ENCODE peak calls at places on chromosomes 1 and 21, in five cellular contexts. L, H, E, Z and O are unnamed samples. For H3K4me1, the result is how much of the 10 kb centered on the place peaks cover.

GRCh38 chr1:11944358-11944981 is 10.0 kb downstream of the PLOD1 start:
- DNase-seq in E (no peak), Z (no peak), L (no peak), H (peak), O (no peak)

GRCh38 chr1:154342836-154343472 is 17.6 kb downstream of the ATP8B2 start:
- DNase-seq in Z (no peak), E (no peak), L (no peak), H (no peak), O (no peak)

GRCh38 chr1:20600156-20600555 is 11.3 kb downstream of the CDA start:
- DNase-seq in E (no peak), Z (no peak), H (no peak), L (no peak), O (no peak)

GRCh38 chr1:10765304-10765703 is 31.1 kb downstream of the CASZ1 start:
- DNase-seq in Z (no peak), L (no peak), H (no peak), E (no peak), O (no peak)

GRCh38 chr21:16377120-16377658 is 647.4 kb downstream of the USP25 start:
- DNase-seq in L (no peak), Z (peak), H (no peak), E (no peak), O (no peak)

GRCh38 chr1:52281518-52281917 is 84.5 kb downstream of the CC2D1B start:
- DNase-seq in Z (peak), H (no peak), L (peak), E (peak), O (peak)

GRCh38 chr1:195664628-195665027 is 943.6 kb downstream of the KCNT2 start:
- DNase-seq in H (no peak), Z (peak), E (peak), L (peak), O (peak)

GRCh38 chr1:201346337-201346939 is 31.0 kb downstream of the TNNT2 start:
- DNase-seq in Z (peak), E (peak), H (peak), L (peak), O (peak)

GRCh38 chr1:169548312-169548711 is 38.0 kb downstream of the F5 start:
- DNase-seq in Z (no peak), H (no peak), L (no peak), E (no peak), O (no peak)

GRCh38 chr21:46172863-46173528 is 11.3 kb downstream of the SPATC1L start:
- DNase-seq in Z (no peak), L (no peak), H (no peak), E (no peak), O (no peak)

GRCh38 chr1:65150583-65151263 is 2.7 kb downstream of the AK4 start:
- DNase-seq in Z (no peak), H (peak), L (no peak), E (no peak), O (no peak)

GRCh38 chr1:184212649-184213314 is 161.3 kb downstream of the TSEN15 start:
- DNase-seq in Z (peak), H (no peak), L (peak), E (peak), O (peak)

GRCh38 chr1:161978011-161978790 is 45.5 kb downstream of the OLFML2B start:
- DNase-seq in L (no peak), E (peak), Z (no peak), H (no peak), O (no peak)

GRCh38 chr1:181350146-181350545 is 133.2 kb upstream of the CACNA1E start:
- DNase-seq in Z (no peak), L (no peak), E (no peak), H (no peak), O (no peak)

GRCh38 chr1:73839922-73840321 is 358.1 kb downstream of the LRRIQ3 start:
- DNase-seq in H (peak), L (no peak), E (peak), Z (no peak), O (peak)

GRCh38 chr1:230163719-230164118 is 96.7 kb downstream of the GALNT2 start:
- DNase-seq in Z (no peak), E (peak), L (no peak), H (no peak), O (no peak)

GRCh38 chr1:85569122-85569521 is 11.4 kb upstream of the CCN1 start:
- DNase-seq in Z (peak), H (no peak), L (peak), E (peak), O (peak)

GRCh38 chr1:246907472-246907871 is 24.3 kb downstream of the AHCTF1 start:
- DNase-seq in Z (peak), E (peak), L (peak), H (peak), O (peak)

GRCh38 chr21:42189860-42190491 is 29.0 kb upstream of the ABCG1 start:
- DNase-seq in Z (no peak), L (no peak), E (no peak), H (no peak), O (no peak)

GRCh38 chr1:70874826-70875225 is 172.8 kb downstream of the PTGER3 start:
- DNase-seq in H (no peak), L (no peak), Z (no peak), E (peak), O (peak)

GRCh38 chr1:3062616-3063378 is 6.2 kb upstream of the PRDM16 start:
- DNase-seq in L (no peak), H (peak), E (no peak), Z (no peak), O (no peak)

GRCh38 chr1:36879613-36880012 is 154.7 kb downstream of the GRIK3 start:
- DNase-seq in L (no peak), H (no peak), E (no peak), Z (no peak), O (no peak)

GRCh38 chr21:43893536-43894205 is 28.6 kb downstream of the AGPAT3 start:
- DNase-seq in L (no peak), Z (peak), H (no peak), E (no peak), O (no peak)

GRCh38 chr1:96557336-96557735 is 164.2 kb upstream of the PTBP2 start:
- DNase-seq in Z (peak), L (peak), H (no peak), E (peak), O (no peak)

GRCh38 chr1:10630661-10631120 is 155.9 kb downstream of the PEX14 start:
- DNase-seq in Z (no peak), H (no peak), E (no peak), L (no peak), O (no peak)

GRCh38 chr1:18581420-18581880 is 49.2 kb upstream of the PAX7 start:
- DNase-seq in E (peak), L (no peak), Z (no peak), H (peak), O (peak)

GRCh38 chr1:94000531-94001282 is 91.5 kb upstream of the GCLM start:
- DNase-seq in L (no peak), E (no peak), Z (no peak), H (no peak), O (no peak)
- H3K4me3 ChIP-seq in L (no peak), E (no peak), Z (no peak), H (no peak), O (no peak)

DNA sequence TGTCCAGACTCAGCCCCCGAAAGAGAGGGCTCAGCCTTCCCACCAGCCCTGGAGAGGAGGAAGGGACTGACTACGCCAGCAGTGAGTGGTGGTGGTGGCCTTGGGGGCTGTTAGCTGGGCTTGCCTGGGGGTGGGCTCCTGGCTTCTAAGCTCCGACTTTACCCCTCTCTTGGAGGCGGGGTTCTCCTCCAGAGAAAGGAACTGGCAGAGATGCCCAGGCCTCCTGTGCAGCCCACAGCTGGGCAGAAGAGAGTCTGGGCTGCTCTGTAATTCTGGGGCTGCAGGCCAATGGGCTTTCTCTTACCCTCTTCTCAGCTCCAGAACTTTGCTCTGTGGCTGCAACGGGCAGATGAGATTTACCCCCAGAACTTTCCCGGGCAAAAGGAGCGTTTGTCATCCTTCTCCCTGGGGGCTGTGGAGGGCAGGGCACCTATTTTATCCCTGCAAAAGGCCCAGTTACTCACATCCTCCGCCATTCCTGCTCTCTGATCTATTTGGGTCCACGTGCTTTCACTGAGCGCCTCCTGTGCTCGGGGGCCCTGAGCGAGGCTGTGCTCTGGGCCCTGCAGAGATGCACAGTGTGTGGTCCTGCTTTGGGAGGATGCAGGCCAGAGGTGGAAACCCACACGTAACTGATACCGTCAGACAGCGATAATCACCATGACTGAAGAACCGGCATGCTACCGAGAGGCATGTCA is 2.2 kb upstream of the CSMD2 start:
- DNase-seq in H (peak), Z (no peak), L (no peak), E (no peak), O (no peak)
- H3K9ac ChIP-seq in H (no peak), Z (no peak), L (no peak), E (no peak), O (no peak)

GRCh38 chr1:218361298-218362065 is 16.3 kb downstream of the TGFB2 start:
- DNase-seq in H (peak), L (peak), Z (no peak), E (peak), O (peak)

GRCh38 chr1:218357893-218358232 is 12.7 kb downstream of the TGFB2 start:
- DNase-seq in L (no peak), H (no peak), Z (no peak), E (no peak), O (no peak)

GRCh38 chr1:218353656-218354055 is 8.5 kb downstream of the TGFB2 start:
- DNase-seq in Z (no peak), L (no peak), E (no peak), H (no peak), O (no peak)

GRCh38 chr1:218355269-218355668 is 10.1 kb downstream of the TGFB2 start:
- DNase-seq in H (no peak), Z (no peak), E (no peak), L (no peak), O (no peak)

DNA sequence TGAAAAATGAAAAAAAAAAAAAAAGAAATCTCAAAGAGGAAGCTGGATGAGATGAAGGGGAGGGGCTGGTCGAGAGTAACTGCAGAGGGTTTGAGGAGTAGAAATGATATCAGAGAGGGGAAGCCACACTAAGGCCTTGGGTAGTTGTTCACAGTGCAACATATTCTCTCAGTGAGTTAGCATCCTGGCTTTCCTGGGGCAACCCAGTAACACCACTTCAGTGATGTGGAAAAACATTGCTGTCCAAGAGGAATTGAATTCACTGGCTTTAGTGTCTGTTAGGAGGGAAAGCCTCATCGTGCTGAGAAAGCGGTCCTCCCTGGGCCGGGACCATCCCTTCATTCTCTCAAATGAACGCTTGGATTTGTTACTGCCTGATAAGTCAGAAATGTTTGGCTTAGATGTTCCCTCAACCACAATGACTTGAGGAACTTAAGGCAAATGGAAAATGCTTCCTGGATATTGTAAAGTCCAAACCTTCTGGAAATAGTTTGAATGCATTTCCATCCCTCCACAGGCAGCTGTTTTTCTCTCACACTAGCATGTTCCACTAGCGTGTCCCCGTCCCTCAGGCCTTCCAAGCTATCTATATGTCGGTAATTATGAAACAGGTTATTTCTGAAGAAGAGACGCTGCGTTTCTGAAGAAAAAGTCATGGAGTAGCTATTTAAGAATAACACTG is 12.2 kb downstream of the TGFB2 start:
- DNase-seq in L (no peak), Z (peak), H (no peak), E (no peak), O (no peak)
- H3K4me1 ChIP-seq in L (under half), Z (under half), H (under half), E (under half), O (under half)

GRCh38 chr1:220298470-220298869 is 26.2 kb upstream of the RAB3GAP2 start:
- DNase-seq in E (no peak), L (no peak), Z (no peak), H (peak), O (no peak)

GRCh38 chr1:220296941-220297460 is 24.7 kb upstream of the RAB3GAP2 start:
- DNase-seq in Z (peak), L (no peak), E (peak), H (no peak), O (no peak)

GRCh38 chr1:220299337-220299736 is 27.1 kb upstream of the RAB3GAP2 start:
- DNase-seq in L (no peak), H (no peak), Z (no peak), E (no peak), O (no peak)

GRCh38 chr1:220301630-220302029 is 29.4 kb upstream of the RAB3GAP2 start:
- DNase-seq in Z (no peak), E (no peak), L (no peak), H (no peak), O (no peak)

DNA sequence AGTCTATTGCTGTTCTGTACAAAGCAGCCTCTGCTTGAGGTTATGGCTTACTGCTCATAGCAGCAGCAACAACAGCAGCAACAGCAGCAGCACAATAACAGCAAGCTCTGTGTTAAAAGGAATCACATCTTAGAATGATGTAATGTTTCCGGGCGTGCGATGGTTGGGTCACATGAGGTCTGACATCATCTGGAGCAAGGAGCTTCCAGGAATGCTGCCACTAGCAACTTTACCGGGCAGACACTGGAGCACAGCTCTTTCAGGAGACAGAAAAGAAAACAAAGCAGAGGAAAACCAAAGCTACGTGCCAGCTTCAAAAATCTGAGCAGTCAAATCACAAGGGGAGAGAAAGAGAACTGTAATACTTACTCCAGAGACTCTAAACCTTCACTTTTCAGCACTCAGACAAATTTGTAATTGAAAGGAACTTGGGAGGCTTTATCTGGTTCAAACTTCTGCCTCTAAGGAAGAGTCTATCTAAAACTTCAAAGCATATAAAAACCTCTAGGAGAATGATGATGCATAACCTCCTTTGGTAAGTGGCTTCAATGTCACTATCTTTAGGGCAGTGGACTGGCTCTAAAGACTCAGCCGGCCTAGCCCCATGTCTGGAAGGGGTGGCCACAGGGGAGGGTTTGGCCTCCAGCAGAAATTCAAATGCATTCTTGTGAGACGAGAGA is 28.3 kb upstream of the RAB3GAP2 start:
- DNase-seq in E (peak), Z (peak), H (peak), L (peak), O (peak)
- H3K4me3 ChIP-seq in E (peak), Z (no peak), H (no peak), L (peak), O (peak)